ENCODE peak calls at places on chromosomes 12 and 14, in four cellular contexts. O is A549, W is neural progenitor cell, U is psoas muscle. X is an unnamed sample. For H3K4me1, the result is how much of the 10 kb centered on the place peaks cover.

GRCh38 chr12:127280393-127281275 is 986.3 kb upstream of the TMEM132C start:
- DNase-seq in O (peak), W (peak), U (peak), X (no peak)

GRCh38 chr14:75469606-75470237 is 41.9 kb downstream of the JDP2 start:
- DNase-seq in O (no peak), W (no peak), U (peak), X (peak)

GRCh38 chr12:68222336-68222735 is 3.3 kb downstream of the IL26 start:
- DNase-seq in O (no peak), W (no peak), U (no peak), X (no peak)

GRCh38 chr12:48008950-48009349 is 4.7 kb upstream of the COL2A1 start:
- DNase-seq in O (no peak), W (no peak), U (no peak), X (no peak)

GRCh38 chr14:29999013-29999539 is 71.4 kb upstream of the PRKD1 start:
- DNase-seq in O (no peak), W (no peak), U (no peak), X (no peak)

GRCh38 chr12:63276537-63277365 is 125.8 kb upstream of the AVPR1A start:
- DNase-seq in O (no peak), W (peak), U (no peak), X (no peak)

GRCh38 chr12:70756791-70757190 is 119.6 kb upstream of the PTPRB start:
- DNase-seq in O (no peak), W (no peak), U (no peak), X (no peak)

GRCh38 chr12:14774944-14775651 is 28.2 kb downstream of the WBP11 start:
- DNase-seq in O (peak), W (peak), U (peak), X (peak)

GRCh38 chr14:63203618-63204406 is 431 bp upstream of the RHOJ start:
- DNase-seq in O (no peak), W (peak), U (peak), X (peak)

GRCh38 chr14:100084591-100084990 is 19.4 kb downstream of the EVL start:
- DNase-seq in O (no peak), W (no peak), U (no peak), X (no peak)

GRCh38 chr12:108381793-108382436 is 42.8 kb upstream of the CMKLR1 start:
- DNase-seq in O (no peak), W (peak), U (no peak), X (no peak)

GRCh38 chr12:74980510-74980909 is 229.1 kb downstream of the KCNC2 start:
- DNase-seq in O (no peak), W (no peak), U (no peak), X (no peak)

GRCh38 chr12:131755305-131756113 is 44.6 kb downstream of the SFSWAP start:
- DNase-seq in O (peak), W (peak), U (no peak), X (no peak)

GRCh38 chr12:118190266-118190665 is 54.3 kb downstream of the PEBP1 start:
- DNase-seq in O (no peak), W (peak), U (no peak), X (no peak)

GRCh38 chr12:94150483-94151225 is 2.3 kb downstream of the PLXNC1 start:
- DNase-seq in O (no peak), W (peak), U (no peak), X (peak)

GRCh38 chr12:77940566-77940965 is 109.9 kb downstream of the NAV3 start:
- DNase-seq in O (no peak), W (no peak), U (no peak), X (no peak)

GRCh38 chr12:65892905-65893304 is 68.6 kb downstream of the HMGA2 start:
- DNase-seq in O (no peak), W (no peak), U (no peak), X (no peak)

GRCh38 chr12:126290456-126290855 is 1225.2 kb downstream of the AACS start:
- DNase-seq in O (no peak), W (no peak), U (no peak), X (no peak)

GRCh38 chr14:32560213-32560857 is 231.2 kb downstream of the AKAP6 start:
- DNase-seq in O (peak), W (peak), U (peak), X (no peak)

GRCh38 chr14:106842687-106843086 is 1316.3 kb downstream of the TMEM121 start:
- DNase-seq in O (peak), W (no peak), U (no peak), X (no peak)

GRCh38 chr14:101121399-101122113 is 218.0 kb upstream of the RTL1 start:
- DNase-seq in O (no peak), W (no peak), U (peak), X (peak)

GRCh38 chr14:55267816-55268215 is 3.4 kb upstream of the FBXO34 start:
- DNase-seq in O (no peak), W (no peak), U (no peak), X (peak)

GRCh38 chr14:92494512-92494911 is 19.1 kb upstream of the RIN3 start:
- DNase-seq in O (no peak), W (no peak), U (no peak), X (no peak)

GRCh38 chr12:22060261-22060660 is 14.2 kb downstream of the CMAS start:
- DNase-seq in O (no peak), W (no peak), U (no peak), X (no peak)

GRCh38 chr12:123389560-123390351 is 5.8 kb downstream of the KMT5A start:
- DNase-seq in O (peak), W (peak), U (peak), X (peak)

GRCh38 chr14:102295301-102295700 is 9.7 kb downstream of the MOK start:
- DNase-seq in O (peak), W (no peak), U (no peak), X (no peak)

GRCh38 chr12:3596703-3597472 is 105.9 kb downstream of the PRMT8 start:
- DNase-seq in O (no peak), W (no peak), U (no peak), X (no peak)

GRCh38 chr12:52026267-52026666 is 19.5 kb downstream of the TAMALIN start:
- DNase-seq in O (no peak), W (no peak), U (no peak), X (no peak)

GRCh38 chr14:54672688-54673087 is 105.8 kb downstream of the SAMD4A start:
- DNase-seq in O (no peak), W (no peak), U (no peak), X (no peak)

GRCh38 chr12:127991408-127991940 is 275.5 kb upstream of the TMEM132C start:
- DNase-seq in O (no peak), W (no peak), U (no peak), X (no peak)

GRCh38 chr12:70151993-70152392 is 91.2 kb upstream of the CNOT2 start:
- DNase-seq in O (no peak), W (no peak), U (no peak), X (no peak)

GRCh38 chr14:105484069-105484996 is 2.4 kb upstream of the CRIP1 start:
- DNase-seq in O (no peak), W (peak), U (peak), X (no peak)
- H3K4me1 ChIP-seq in O (half or more), W (under half), U (under half), X (half or more)

DNA sequence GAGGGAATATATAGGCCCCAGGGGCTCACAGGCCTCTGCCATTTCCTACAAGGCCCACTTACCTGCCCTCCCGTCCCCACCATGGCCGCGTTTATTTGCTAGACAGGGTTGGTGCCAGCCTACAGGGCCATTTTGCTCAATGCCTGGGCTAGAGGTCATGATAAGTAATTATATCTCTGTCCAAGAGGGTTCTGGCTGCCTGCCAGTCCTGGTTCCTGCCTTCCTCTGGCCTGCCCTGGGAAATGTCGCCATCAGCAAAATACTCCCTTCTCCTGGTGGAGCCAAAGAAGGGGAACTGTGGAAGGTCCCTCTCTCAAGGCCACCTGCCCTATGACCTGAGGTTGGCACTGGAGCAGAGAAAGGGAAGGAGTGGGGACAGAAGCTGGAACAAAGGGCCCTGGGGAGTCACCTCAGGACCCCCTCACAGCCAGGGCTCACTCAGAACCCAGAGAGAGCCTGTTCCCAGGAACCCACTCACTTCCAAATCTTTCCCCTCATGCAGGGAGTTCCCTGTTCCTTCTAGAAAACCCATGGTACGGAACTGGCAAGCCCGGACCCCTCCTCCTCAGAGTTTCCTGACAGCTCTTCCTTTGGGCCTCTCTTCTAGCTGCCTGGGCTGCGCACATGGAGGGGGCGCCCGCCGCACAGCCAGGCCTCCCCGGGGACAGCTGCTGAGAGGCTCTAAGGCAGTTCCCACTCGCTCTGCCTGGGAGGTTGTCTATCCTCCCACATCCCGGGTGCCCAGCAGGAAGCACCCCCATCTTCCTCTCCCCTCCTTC is 280.5 kb downstream of the DPF3 start:
- DNase-seq in O (no peak), W (no peak), U (peak), X (no peak)
- H3K4me1 ChIP-seq in O (under half), W (under half), U (half or more), X (under half)

GRCh38 chr14:104169005-104169764 is 30.8 kb downstream of the KIF26A start:
- DNase-seq in O (no peak), W (peak), U (no peak), X (no peak)
- H3K4me1 ChIP-seq in O (under half), W (under half), U (under half), X (under half)

GRCh38 chr14:33699300-33699699 is 251.6 kb downstream of the EGLN3 start:
- DNase-seq in O (no peak), W (no peak), U (no peak), X (no peak)

GRCh38 chr14:33696165-33696564 is 254.7 kb downstream of the EGLN3 start:
- DNase-seq in O (no peak), W (no peak), U (no peak), X (no peak)

GRCh38 chr14:33702293-33702692 is 248.6 kb downstream of the EGLN3 start:
- DNase-seq in O (no peak), W (no peak), U (no peak), X (no peak)

GRCh38 chr14:33704486-33704885 is 246.4 kb downstream of the EGLN3 start:
- DNase-seq in O (no peak), W (no peak), U (no peak), X (no peak)

GRCh38 chr14:33700052-33700451 is 250.8 kb downstream of the EGLN3 start:
- DNase-seq in O (no peak), W (no peak), U (no peak), X (no peak)
- H3K4me1 ChIP-seq in O (under half), W (under half), U (under half), X (under half)

GRCh38 chr14:68167717-68168087 is 348.1 kb downstream of the RAD51B start:
- DNase-seq in O (no peak), W (no peak), U (no peak), X (no peak)

GRCh38 chr14:68172216-68172615 is 352.6 kb downstream of the RAD51B start:
- DNase-seq in O (no peak), W (no peak), U (no peak), X (no peak)

GRCh38 chr14:68167019-68167716 is 347.6 kb downstream of the RAD51B start:
- DNase-seq in O (no peak), W (no peak), U (no peak), X (no peak)

GRCh38 chr14:68165274-68165843 is 345.8 kb downstream of the RAD51B start:
- DNase-seq in O (no peak), W (no peak), U (no peak), X (no peak)

GRCh38 chr14:68168460-68169109 is 349.0 kb downstream of the RAD51B start:
- DNase-seq in O (no peak), W (no peak), U (no peak), X (no peak)
- H3K4me1 ChIP-seq in O (half or more), W (under half), U (under half), X (under half)

DNA sequence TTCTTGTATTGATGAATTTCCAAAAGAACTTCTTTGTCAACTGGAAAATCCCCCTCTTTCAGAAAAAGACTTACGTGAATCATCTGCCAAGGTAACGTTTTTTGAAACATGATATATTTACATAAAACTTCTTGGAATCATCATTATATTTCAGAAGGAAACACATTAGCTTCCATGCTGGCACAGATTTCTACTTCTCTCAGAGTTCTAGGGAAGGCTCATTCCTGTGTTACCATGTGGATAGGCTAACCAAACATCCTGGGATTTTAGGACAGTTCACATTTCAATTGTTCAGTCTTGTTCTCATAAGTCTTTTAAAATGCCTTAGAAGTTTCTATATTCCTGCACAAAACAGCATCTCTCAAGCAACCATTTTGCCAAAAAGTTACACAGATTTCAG is 120.2 kb upstream of the NEDD1 start:
- DNase-seq in O (no peak), W (no peak), U (no peak), X (no peak)
- H3K4me1 ChIP-seq in O (under half), W (under half), U (under half), X (under half)